ENCODE peak calls at places on chromosomes 5 and 9, in five cellular contexts. P is activated CD8-positive, alpha-beta memory T cell treated with anti-CD3 and anti-CD28 coated beads, Interleukin-2, amount 50 U/mL, for 48 hours; Y is NCI-H2171 treated with DMSO at 0.1 percent for 48 hours; T is GM10248; Z is kidney epithelial cell. J is an unnamed sample.

GRCh38 chr9:104743377-104743985 is 4.0 kb upstream of the NIPSNAP3A start:
- DNase-seq in Y (peak; percentile 74), P (no peak), Z (no peak), T (peak; percentile 60), J (peak; percentile 46)

GRCh38 chr9:27362447-27363210 is 65.7 kb upstream of the EQTN start:
- DNase-seq in Z (no peak), Y (peak; percentile 13), P (no peak), T (no peak), J (no peak)

GRCh38 chr5:32044904-32045303 is 129.2 kb downstream of the GOLPH3 start:
- DNase-seq in T (no peak), Z (no peak), P (no peak), Y (no peak), J (no peak)

GRCh38 chr9:112925058-112925641 is 34.5 kb upstream of the SLC46A2 start:
- DNase-seq in Y (peak; percentile 60), T (peak; percentile 21), Z (no peak), P (no peak), J (peak; percentile 49)

GRCh38 chr5:15794117-15794985 is 294.4 kb downstream of the FBXL7 start:
- DNase-seq in T (no peak), P (no peak), Y (no peak), Z (no peak), J (no peak)

GRCh38 chr5:145889611-145890010 is 16.8 kb upstream of the GRXCR2 start:
- DNase-seq in Y (no peak), T (no peak), Z (no peak), P (no peak), J (no peak)

GRCh38 chr5:154937186-154937717 is 759 bp downstream of the GEMIN5 start:
- DNase-seq in P (no peak), T (no peak), Y (no peak), Z (no peak), J (no peak)

GRCh38 chr5:57642698-57643097 is 160.1 kb upstream of the ACTBL2 start:
- DNase-seq in P (no peak), Z (no peak), Y (no peak), T (no peak), J (no peak)

GRCh38 chr9:121599186-121599871 is 52.1 kb upstream of the DAB2IP start:
- DNase-seq in Y (no peak), Z (no peak), P (no peak), T (no peak), J (no peak)

GRCh38 chr9:133604214-133604613 is 5.0 kb downstream of the FAM163B start:
- DNase-seq in T (no peak), Y (peak; percentile 43), Z (no peak), P (no peak), J (peak; percentile 44)

GRCh38 chr5:158676642-158677489 is 422.9 kb downstream of the EBF1 start:
- DNase-seq in Z (no peak), P (no peak), T (no peak), Y (no peak), J (no peak)

GRCh38 chr5:58088941-58089340 is 370.9 kb downstream of the PLK2 start:
- DNase-seq in Z (no peak), T (no peak), Y (no peak), P (no peak), J (no peak)

GRCh38 chr5:78293856-78294249 is 645 bp downstream of the AP3B1 start:
- DNase-seq in Z (no peak), T (no peak), Y (no peak), P (no peak), J (no peak)

J was measured in COR-L47.